ENCODE peak calls at places on chromosomes 4 and X, in nine cellular contexts. N, K, D, E, A, T, W, H and V are unnamed samples.

GRCh38 chrX:15903186-15903681 is 48.6 kb upstream of the AP1S2 start:
- DNase-seq in A (no peak), N (peak), K (no peak), W (no peak), E (no peak), T (no peak), H (no peak), D (peak), V (no peak)

GRCh38 chr4:68361146-68361589 is 11.3 kb upstream of the YTHDC1 start:
- DNase-seq in K (no peak), T (no peak), N (no peak), D (peak), H (peak), A (no peak), E (no peak), W (peak), V (no peak)

GRCh38 chrX:9133426-9133825 is 99.5 kb upstream of the FAM9B start:
- DNase-seq in A (no peak), W (no peak), K (no peak), H (peak), T (no peak), E (no peak), D (peak), N (no peak), V (no peak)

GRCh38 chrX:46967547-46967946 is 55.3 kb downstream of the JADE3 start:
- DNase-seq in W (no peak), T (no peak), D (no peak), A (no peak), N (no peak), K (no peak), E (no peak), H (peak), V (no peak)

GRCh38 chr4:47839259-47839658 is 1.4 kb upstream of the CORIN start:
- DNase-seq in H (peak), K (no peak), D (no peak), E (peak), N (peak), A (no peak), T (peak), W (no peak), V (peak)

GRCh38 chrX:48938721-48939416 is 18.5 kb downstream of the OTUD5 start:
- DNase-seq in W (no peak), A (no peak), T (peak), N (no peak), E (peak), D (no peak), K (no peak), H (no peak), V (no peak)

GRCh38 chrX:50204364-50204899 is at the start of gene CCNB3:
- DNase-seq in W (peak), K (peak), E (peak), D (peak), T (peak), H (peak), N (peak), A (peak), V (peak)

GRCh38 chr4:175946472-175947116 is 119.0 kb upstream of the WDR17 start:
- DNase-seq in D (no peak), T (no peak), N (no peak), K (no peak), A (no peak), E (no peak), H (no peak), W (no peak), V (no peak)

GRCh38 chr4:107930821-107931774 is at the start of gene CYP2U1:
- DNase-seq in H (peak), K (peak), T (peak), N (peak), W (peak), A (peak), D (peak), E (peak), V (peak)

GRCh38 chrX:85052636-85053343 is 49.1 kb downstream of the APOOL start:
- DNase-seq in K (no peak), W (no peak), D (peak), E (no peak), A (no peak), N (peak), T (no peak), H (peak), V (no peak)